ENCODE peak calls at places on chromosome 5, in nine cellular contexts. T is mammary epithelial cell; N is kidney; M is cardiac muscle cell; J is HCT116; O is CD8-positive, alpha-beta T cell; D is stomach; P is tibial artery; S is A549. W is an unnamed sample.

GRCh38 chr5:56328753-56329560 is 95.8 kb upstream of the ANKRD55 start:
- DNase-seq in D (no peak), S (no peak), O (peak; percentile 42), T (peak; percentile 84), P (no peak), N (no peak), J (no peak), M (no peak), W (no peak)

GRCh38 chr5:97375959-97376358 is 192.9 kb upstream of the RIOK2 start:
- DNase-seq in T (no peak), N (no peak), D (no peak), M (no peak), S (no peak), J (no peak), P (no peak), O (no peak), W (no peak)

GRCh38 chr5:56588636-56589485 is 226.5 kb upstream of the MAP3K1 start:
- DNase-seq in S (no peak), M (no peak), T (no peak), P (peak; percentile 68), D (peak; percentile 32), N (peak; percentile 76), J (no peak), O (peak; percentile 61), W (no peak)

GRCh38 chr5:56612759-56613158 is 202.6 kb upstream of the MAP3K1 start:
- DNase-seq in O (no peak), T (no peak), D (no peak), J (no peak), M (no peak), N (no peak), P (no peak), S (no peak), W (no peak)

GRCh38 chr5:14110680-14111079 is 32.5 kb upstream of the TRIO start:
- DNase-seq in J (no peak), P (no peak), M (no peak), S (no peak), O (no peak), N (no peak), D (no peak), T (peak; percentile 77), W (no peak)

GRCh38 chr5:43121565-43122484 is 1.1 kb downstream of the ZNF131 start:
- DNase-seq in J (no peak), P (no peak), N (no peak), D (no peak), S (peak; percentile 38), T (peak; percentile 48), O (no peak), M (peak; percentile 45), W (no peak)

GRCh38 chr5:102865171-102865509 is 110.0 kb downstream of the PAM start:
- DNase-seq in M (peak; percentile 3), S (no peak), D (no peak), J (peak; percentile 49), P (no peak), N (no peak), O (no peak), T (no peak), W (no peak)

GRCh38 chr5:119255571-119256356 is 100.1 kb upstream of the TNFAIP8 start:
- DNase-seq in M (no peak), N (no peak), S (no peak), T (peak; percentile 57), O (no peak), D (no peak), P (no peak), J (peak; percentile 19), W (no peak)

GRCh38 chr5:169637085-169637855 is at the start of gene DOCK2:
- DNase-seq in D (peak; percentile 58), N (peak; percentile 83), S (no peak), M (no peak), T (no peak), O (peak; percentile 74), P (peak; percentile 73), J (no peak), W (no peak)

GRCh38 chr5:56158331-56158960 is 74.7 kb downstream of the ANKRD55 start:
- DNase-seq in J (no peak), T (no peak), D (no peak), S (no peak), P (no peak), O (no peak), N (no peak), M (peak; percentile 77), W (no peak)

GRCh38 chr5:174555726-174556125 is 168.7 kb upstream of the MSX2 start:
- DNase-seq in N (no peak), P (no peak), D (no peak), O (no peak), J (no peak), S (no peak), M (no peak), T (no peak), W (no peak)

GRCh38 chr5:174558190-174558589 is 166.2 kb upstream of the MSX2 start:
- DNase-seq in P (no peak), N (no peak), M (no peak), J (no peak), D (no peak), T (no peak), S (no peak), O (no peak), W (no peak)

GRCh38 chr5:174559566-174560090 is 164.8 kb upstream of the MSX2 start:
- DNase-seq in M (no peak), O (no peak), P (no peak), J (no peak), N (no peak), D (no peak), T (no peak), S (no peak), W (no peak)

GRCh38 chr5:174559141-174559540 is 165.2 kb upstream of the MSX2 start:
- DNase-seq in O (no peak), D (no peak), N (no peak), P (no peak), J (no peak), M (no peak), S (no peak), T (peak; percentile 41), W (no peak)

GRCh38 chr5:174556756-174557155 is 167.6 kb upstream of the MSX2 start:
- DNase-seq in S (no peak), D (no peak), O (no peak), J (no peak), T (no peak), M (no peak), N (no peak), P (no peak), W (no peak)
- H3K4me1 ChIP-seq in S (no peaks in the 10 kb centered on the region), D (no peaks in the 10 kb centered on the region), O (no peaks in the 10 kb centered on the region), J (no peaks in the 10 kb centered on the region), T (peaks cover 9% of the 10 kb centered on the region), M (no peaks in the 10 kb centered on the region), N (no peaks in the 10 kb centered on the region), P (peaks cover 18% of the 10 kb centered on the region), W (peaks cover 17% of the 10 kb centered on the region)

GRCh38 chr5:146047396-146047795 is 58.0 kb downstream of the PLAC8L1 start:
- DNase-seq in T (peak; percentile 43), J (no peak), S (no peak), P (no peak), O (no peak), M (no peak), D (no peak), N (no peak), W (no peak)

GRCh38 chr5:146048994-146049703 is 56.2 kb downstream of the PLAC8L1 start:
- DNase-seq in M (peak; percentile 75), T (peak; percentile 61), O (no peak), D (peak; percentile 62), P (no peak), J (peak; percentile 48), N (no peak), S (peak; percentile 81), W (peak; percentile 67)

GRCh38 chr5:146051678-146052077 is 53.7 kb downstream of the PLAC8L1 start:
- DNase-seq in J (no peak), T (no peak), D (no peak), N (no peak), M (no peak), O (no peak), P (no peak), S (no peak), W (no peak)

GRCh38 chr5:146050061-146050460 is 55.3 kb downstream of the PLAC8L1 start:
- DNase-seq in S (no peak), D (no peak), O (no peak), P (no peak), N (no peak), J (no peak), T (no peak), M (no peak), W (no peak)

GRCh38 chr5:146049704-146050026 is 55.7 kb downstream of the PLAC8L1 start:
- DNase-seq in M (no peak), T (no peak), O (no peak), N (no peak), J (no peak), P (no peak), S (no peak), D (no peak), W (no peak)
- TF ChIP-seq CTCF in M (no peak), T (no peak), O (no peak), N (no peak), J (no peak), P (peak; percentile 2), S (peak; percentile 3), D (peak; percentile 5), W (no peak)

DNA sequence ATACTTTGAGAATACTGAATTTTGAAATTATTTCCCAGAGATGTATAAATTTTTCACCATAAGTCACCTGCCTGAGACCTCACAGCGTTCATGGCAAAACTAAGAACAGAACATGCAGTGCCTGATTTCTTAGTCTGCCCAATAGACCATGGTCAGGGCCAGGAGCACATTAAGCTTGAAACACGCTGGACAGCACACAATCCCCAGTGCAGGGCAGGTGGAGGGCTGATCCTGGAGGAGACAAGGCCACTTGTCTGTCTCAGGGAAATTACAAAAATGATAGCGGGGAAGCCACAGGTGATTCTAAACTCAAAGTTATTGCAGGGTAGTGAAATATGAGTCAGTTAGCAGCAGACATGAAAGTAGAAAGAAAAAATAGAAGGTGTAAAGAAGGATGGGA is 18.6 kb upstream of the ENC1 start:
- DNase-seq in D (no peak), J (no peak), N (no peak), P (no peak), T (no peak), M (peak; percentile 38), S (no peak), O (no peak), W (no peak)
- H3K4me1 ChIP-seq in D (no peaks in the 10 kb centered on the region), J (no peaks in the 10 kb centered on the region), N (no peaks in the 10 kb centered on the region), P (no peaks in the 10 kb centered on the region), T (no peaks in the 10 kb centered on the region), M (no peaks in the 10 kb centered on the region), S (no peaks in the 10 kb centered on the region), O (no peaks in the 10 kb centered on the region), W (no peaks in the 10 kb centered on the region)

DNA sequence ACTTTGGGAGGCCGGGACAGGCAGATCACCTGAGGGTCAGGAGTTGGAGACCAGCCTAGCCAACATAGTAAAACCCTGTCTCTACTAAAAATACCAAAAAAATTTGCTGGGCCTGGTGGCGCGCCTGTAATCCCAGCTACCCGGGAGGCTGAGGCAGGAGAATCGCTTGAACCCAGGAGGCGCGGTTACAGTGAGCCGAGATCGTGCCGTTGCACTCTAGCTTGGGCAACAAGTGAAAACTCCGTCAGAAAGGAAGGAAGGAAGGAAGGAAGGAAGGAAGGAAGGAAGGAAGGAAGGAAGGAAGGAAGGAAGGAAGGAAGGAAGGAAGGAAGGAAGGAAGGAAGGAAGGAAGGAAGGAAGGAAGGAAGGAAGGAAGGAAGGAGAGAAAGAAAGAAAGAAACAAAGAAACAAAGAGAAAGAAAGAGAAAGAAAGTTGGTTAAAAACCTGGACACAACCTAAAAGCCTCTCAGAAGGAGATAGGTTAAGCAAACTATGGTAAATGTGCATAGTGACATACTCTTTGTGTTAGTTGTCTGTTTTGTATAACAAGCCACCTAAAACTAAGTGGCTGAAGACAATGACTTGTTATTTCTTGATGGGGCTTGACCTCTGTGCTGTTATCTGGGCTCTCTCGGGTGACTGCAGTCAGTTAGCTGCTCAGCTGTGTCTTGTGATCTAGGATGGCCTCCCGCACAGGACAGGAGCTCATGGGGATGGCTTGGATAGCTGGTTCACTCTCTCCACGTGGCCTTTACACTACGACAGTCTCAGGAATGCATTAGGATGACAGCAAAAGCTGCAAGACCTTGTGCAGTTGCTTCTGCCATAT is 8.0 kb upstream of the MYO10 start:
- DNase-seq in S (no peak), N (no peak), P (no peak), M (peak; percentile 44), T (no peak), D (no peak), O (no peak), J (no peak), W (no peak)
- TF ChIP-seq CTCF in S (no peak), N (no peak), P (no peak), M (no peak), T (no peak), D (no peak), O (no peak), J (no peak), W (no peak)

W was measured in ascending aorta.